ENCODE peak calls at places on chromosomes 2 and 18, in nine cellular contexts. O, Y, K, Z, U, A, T, B and C are unnamed samples.
A peak's percentile ranks its signal among the peaks of the same experiment; 100 is the strongest.

GRCh38 chr2:100192825-100193224 is 50.4 kb upstream of the AFF3 start:
- DNase-seq in O (no peak), Y (no peak), K (no peak), Z (no peak), U (no peak), A (no peak), T (no peak), B (peak; percentile 74), C (no peak)

GRCh38 chr18:46502444-46502843 is 154.6 kb downstream of the LOXHD1 start:
- DNase-seq in O (peak; percentile 31), Y (no peak), K (no peak), Z (no peak), U (no peak), A (no peak), T (peak; percentile 12), B (peak; percentile 1), C (peak; percentile 40)

GRCh38 chr18:7921938-7922587 is 354.9 kb downstream of the PTPRM start:
- DNase-seq in O (no peak), Y (no peak), K (no peak), Z (no peak), U (no peak), A (no peak), T (peak; percentile 81), B (no peak), C (no peak)

GRCh38 chr2:34401186-34401585 is 802.1 kb upstream of the FAM98A start:
- DNase-seq in O (no peak), Y (no peak), K (no peak), Z (no peak), U (no peak), A (no peak), T (no peak), B (no peak), C (no peak)

GRCh38 chr18:51624311-51624710 is 426.8 kb upstream of the MEX3C start:
- DNase-seq in O (no peak), Y (no peak), K (no peak), Z (no peak), U (no peak), A (no peak), T (no peak), B (no peak), C (no peak)

GRCh38 chr2:209383212-209383611 is 40.6 kb upstream of the MAP2 start:
- DNase-seq in O (no peak), Y (no peak), K (no peak), Z (no peak), U (no peak), A (no peak), T (peak; percentile 80), B (peak; percentile 69), C (no peak)

GRCh38 chr2:174025271-174026121 is 60.3 kb upstream of the SP3 start:
- DNase-seq in O (peak; percentile 73), Y (no peak), K (no peak), Z (no peak), U (no peak), A (no peak), T (no peak), B (peak; percentile 80), C (no peak)

GRCh38 chr2:164554487-164554886 is 66.8 kb downstream of the GRB14 start:
- DNase-seq in O (no peak), Y (no peak), K (no peak), Z (no peak), U (no peak), A (no peak), T (peak; percentile 16), B (no peak), C (no peak)

GRCh38 chr2:129369437-129369836 is 610.0 kb upstream of the RAB6C start:
- DNase-seq in O (no peak), Y (no peak), K (no peak), Z (no peak), U (no peak), A (no peak), T (no peak), B (no peak), C (no peak)

GRCh38 chr18:34647251-34647650 is 62.8 kb upstream of the DTNA start:
- DNase-seq in O (peak; percentile 41), Y (no peak), K (no peak), Z (no peak), U (no peak), A (no peak), T (no peak), B (peak; percentile 28), C (no peak)

GRCh38 chr2:173050684-173051083 is 25.0 kb upstream of the MAP3K20 start:
- DNase-seq in O (no peak), Y (no peak), K (no peak), Z (no peak), U (no peak), A (no peak), T (no peak), B (no peak), C (no peak)